ENCODE peak calls at places on chromosomes 13 and 19, in seven cellular contexts. A, G, O, R, L, F and K are unnamed samples.

GRCh38 chr19:18675779-18676178 is 7.7 kb upstream of the CRTC1 start:
- DNase-seq in O (no peak), G (no peak), F (no peak), A (no peak), L (no peak), R (peak), K (no peak)

GRCh38 chr13:87274209-87274819 is 396.9 kb upstream of the SLITRK5 start:
- DNase-seq in F (no peak), L (peak), A (no peak), R (peak), O (no peak), G (peak), K (no peak)

GRCh38 chr19:49938662-49939061 is 9.4 kb upstream of the NUP62 start:
- DNase-seq in F (no peak), L (no peak), R (no peak), A (no peak), G (no peak), O (no peak), K (no peak)

GRCh38 chr13:32585625-32586021 is 629 bp upstream of the PDS5B start:
- DNase-seq in G (no peak), L (no peak), F (no peak), R (no peak), O (no peak), A (no peak), K (no peak)

GRCh38 chr19:19499272-19499995 is 15.9 kb downstream of the TSSK6 start:
- DNase-seq in G (no peak), L (no peak), O (no peak), A (no peak), F (no peak), R (no peak), K (no peak)

GRCh38 chr13:44906230-44906629 is 83.0 kb downstream of the NUFIP1 start:
- DNase-seq in R (no peak), A (no peak), F (no peak), O (no peak), G (no peak), L (no peak), K (no peak)

GRCh38 chr19:15144046-15144646 is 36.9 kb downstream of the SYDE1 start:
- DNase-seq in O (no peak), R (no peak), G (no peak), L (no peak), A (no peak), F (peak), K (no peak)

GRCh38 chr13:79631260-79631659 is 150.3 kb downstream of the NDFIP2 start:
- DNase-seq in F (no peak), O (no peak), A (no peak), G (no peak), L (peak), R (no peak), K (no peak)

GRCh38 chr19:15118789-15119494 is 11.7 kb downstream of the SYDE1 start:
- DNase-seq in A (no peak), L (no peak), R (no peak), G (no peak), O (no peak), F (no peak), K (no peak)

GRCh38 chr19:57587529-57587928 is 3.6 kb downstream of the ZIK1 start:
- DNase-seq in G (no peak), R (no peak), F (no peak), L (no peak), A (no peak), O (no peak), K (no peak)

GRCh38 chr13:44140146-44140545 is 233.5 kb upstream of the SERP2 start:
- DNase-seq in R (no peak), O (no peak), F (no peak), L (no peak), A (no peak), G (no peak), K (peak)

GRCh38 chr13:84844473-84844872 is 954.7 kb downstream of the SLITRK6 start:
- DNase-seq in F (no peak), L (peak), G (peak), R (no peak), A (no peak), O (no peak), K (no peak)

GRCh38 chr13:23808803-23809202 is 80.4 kb downstream of the MIPEP start:
- DNase-seq in L (no peak), G (no peak), F (no peak), O (no peak), A (no peak), R (no peak), K (no peak)

GRCh38 chr19:52689804-52690394 is 44.9 kb downstream of the ZNF611 start:
- DNase-seq in F (peak), O (peak), R (peak), G (peak), L (no peak), A (peak), K (peak)

GRCh38 chr19:28963481-28964245 is 249.3 kb downstream of the UQCRFS1 start:
- DNase-seq in G (no peak), R (no peak), F (no peak), O (no peak), L (no peak), A (no peak), K (no peak)

GRCh38 chr19:9523885-9524474 is 14.5 kb downstream of the ZNF426 start:
- DNase-seq in G (no peak), O (no peak), R (no peak), L (no peak), A (no peak), F (no peak), K (no peak)

GRCh38 chr19:9531933-9532332 is 6.5 kb downstream of the ZNF426 start:
- DNase-seq in A (no peak), L (peak), G (no peak), O (no peak), R (no peak), F (no peak), K (no peak)

DNA sequence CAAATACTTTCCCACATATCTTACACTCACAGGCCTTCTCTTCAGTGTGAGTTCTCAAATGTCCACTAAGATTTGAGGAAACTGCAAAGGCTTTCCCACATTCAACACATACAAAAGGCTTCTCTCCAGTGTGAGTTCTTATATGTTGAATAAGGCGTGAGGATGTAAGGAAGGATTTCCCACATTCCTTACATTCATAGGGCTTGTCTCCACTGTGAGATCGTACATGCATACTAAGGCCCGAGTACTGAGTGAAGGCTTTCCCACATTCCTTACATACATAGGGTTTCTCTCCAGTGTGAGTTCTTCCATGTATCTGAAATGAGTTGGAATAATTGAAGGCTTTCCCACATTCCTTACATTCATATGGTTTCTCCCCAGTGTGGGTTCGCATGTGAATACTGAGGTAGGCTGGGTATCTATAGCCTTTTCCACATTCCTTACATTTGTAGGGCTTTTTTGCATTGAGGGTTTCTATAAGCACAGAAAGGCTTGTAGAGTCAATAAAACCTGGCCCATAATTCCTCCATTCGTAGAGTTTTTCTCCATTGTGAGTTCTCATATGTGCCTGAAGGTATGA is 9.6 kb downstream of the ZNF426 start:
- DNase-seq in A (no peak), G (no peak), L (peak), F (no peak), R (no peak), O (no peak), K (no peak)
- H3K4me3 ChIP-seq in A (no peak), G (no peak), L (no peak), F (no peak), R (no peak), O (no peak), K (no peak)

GRCh38 chr19:5974721-5975387 is 3.1 kb downstream of the RANBP3 start:
- DNase-seq in L (no peak), O (no peak), A (no peak), R (no peak), G (no peak), F (no peak), K (no peak)
- TF ChIP-seq EP300 in L (no peak), O (no peak), A (no peak), R (no peak), G (no peak), F (no peak), K (no peak)

GRCh38 chr13:99354371-99354951 is 47.3 kb upstream of the GPR183 start:
- DNase-seq in O (no peak), G (no peak), A (no peak), F (no peak), L (no peak), R (no peak), K (no peak)
- H3K4me3 ChIP-seq in O (no peak), G (no peak), A (no peak), F (no peak), L (no peak), R (no peak), K (no peak)

GRCh38 chr19:7918615-7919421 is 1.3 kb upstream of the SNAPC2 start:
- DNase-seq in L (no peak), R (no peak), O (no peak), A (no peak), F (no peak), G (no peak), K (no peak)

GRCh38 chr19:7921955-7922840 is 2.1 kb downstream of the SNAPC2 start:
- DNase-seq in L (no peak), A (no peak), O (no peak), R (no peak), F (no peak), G (no peak), K (no peak)

GRCh38 chr19:7920520-7921301 is 573 bp downstream of the SNAPC2 start:
- DNase-seq in F (peak), R (peak), G (peak), O (peak), A (peak), L (peak), K (peak)

GRCh38 chr19:7921302-7921954 is 1.3 kb downstream of the SNAPC2 start:
- DNase-seq in F (no peak), A (no peak), G (no peak), R (no peak), O (no peak), L (no peak), K (no peak)

DNA sequence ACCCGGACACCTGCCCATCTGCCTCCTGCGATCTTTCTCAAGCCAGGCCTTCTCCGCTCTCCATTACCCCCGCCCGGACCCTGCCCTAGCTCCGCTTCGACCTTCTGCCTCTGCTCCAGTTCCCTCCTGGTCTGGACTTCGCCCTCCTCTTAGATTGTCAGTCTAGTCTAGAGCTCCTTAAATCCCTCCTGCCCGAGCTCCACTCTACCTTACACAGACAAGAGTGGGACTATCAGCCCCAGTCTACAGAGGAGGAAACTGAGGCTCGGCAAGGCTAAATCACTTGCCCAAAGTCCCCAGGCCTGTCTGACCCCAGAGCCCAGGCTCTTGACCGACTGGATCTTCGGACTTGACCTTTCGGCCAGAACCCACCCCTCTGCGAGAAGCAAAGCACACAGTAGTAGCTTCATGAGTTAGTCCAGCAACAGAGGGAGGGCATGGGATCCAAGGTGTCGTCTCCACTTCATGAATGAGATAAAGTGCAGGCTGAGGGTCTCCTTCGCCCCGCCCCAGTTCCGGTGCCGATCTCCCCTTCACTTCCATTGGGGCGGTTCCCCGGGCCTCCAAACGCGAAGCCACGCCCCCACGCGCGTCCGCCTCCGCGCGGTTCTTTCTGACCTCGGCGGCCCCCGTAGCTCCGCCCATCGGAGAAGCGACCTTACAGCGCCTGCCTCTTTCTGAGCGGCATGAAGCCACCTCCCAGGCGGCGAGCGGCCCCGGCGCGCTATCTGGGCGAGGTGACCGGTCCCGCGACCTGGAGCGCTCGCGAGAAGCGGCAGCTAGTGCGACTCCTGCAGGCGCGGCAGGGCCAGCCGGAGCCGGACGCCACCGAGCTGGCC is at the start of gene SNAPC2:
- DNase-seq in F (peak), A (peak), G (peak), R (peak), O (peak), L (peak), K (peak)
- TF ChIP-seq EP300 in F (no peak), A (no peak), G (no peak), R (no peak), O (peak), L (no peak), K (no peak)

GRCh38 chr19:35041548-35042055 is at the start of gene HPN:
- DNase-seq in L (no peak), O (no peak), G (no peak), F (no peak), A (no peak), R (no peak), K (peak)
- H3K4me3 ChIP-seq in L (no peak), O (peak), G (no peak), F (peak), A (peak), R (no peak), K (peak)